ENCODE peak calls at places on chromosome 2, in five cellular contexts. One of them, this sample, is unnamed.

GRCh38 chr2:149679286-149679685 is 91.7 kb upstream of the MMADHC start:
- DNase-seq in upper lobe of left lung: no peak
- DNase-seq in spleen: no peak
- DNase-seq in adrenal gland: no peak
- DNase-seq in CD4-positive, alpha-beta T cell: no peak
- DNase-seq in this sample: no peak

GRCh38 chr2:133342283-133342895 is 225.9 kb downstream of the NCKAP5 start:
- DNase-seq in upper lobe of left lung: no peak
- DNase-seq in spleen: no peak
- DNase-seq in adrenal gland: no peak
- DNase-seq in CD4-positive, alpha-beta T cell: no peak
- DNase-seq in this sample: no peak

GRCh38 chr2:75964646-75965045 is 253.9 kb upstream of the GCFC2 start:
- DNase-seq in upper lobe of left lung: no peak
- DNase-seq in spleen: no peak
- DNase-seq in adrenal gland: no peak
- DNase-seq in CD4-positive, alpha-beta T cell: no peak
- DNase-seq in this sample: no peak

GRCh38 chr2:101119431-101119830 is 31.8 kb downstream of the TBC1D8 start:
- DNase-seq in upper lobe of left lung: peak
- DNase-seq in spleen: no peak
- DNase-seq in adrenal gland: peak
- DNase-seq in CD4-positive, alpha-beta T cell: no peak
- DNase-seq in this sample: no peak

GRCh38 chr2:86072271-86072858 is 33.3 kb downstream of the POLR1A start:
- DNase-seq in upper lobe of left lung: peak
- DNase-seq in spleen: peak
- DNase-seq in adrenal gland: peak
- DNase-seq in CD4-positive, alpha-beta T cell: no peak
- DNase-seq in this sample: peak

GRCh38 chr2:172855588-172855987 is 119.9 kb downstream of the RAPGEF4 start:
- DNase-seq in upper lobe of left lung: no peak
- DNase-seq in spleen: no peak
- DNase-seq in adrenal gland: no peak
- DNase-seq in CD4-positive, alpha-beta T cell: no peak
- DNase-seq in this sample: no peak

GRCh38 chr2:135585586-135585985 is 54.3 kb downstream of the R3HDM1 start:
- DNase-seq in upper lobe of left lung: no peak
- DNase-seq in spleen: no peak
- DNase-seq in adrenal gland: no peak
- DNase-seq in CD4-positive, alpha-beta T cell: no peak
- DNase-seq in this sample: no peak

GRCh38 chr2:172513524-172513900 is 42.4 kb upstream of the PDK1 start:
- DNase-seq in upper lobe of left lung: no peak
- DNase-seq in spleen: no peak
- DNase-seq in adrenal gland: no peak
- DNase-seq in CD4-positive, alpha-beta T cell: no peak
- DNase-seq in this sample: no peak

GRCh38 chr2:114222331-114222730 is 220.1 kb upstream of the DPP10 start:
- DNase-seq in upper lobe of left lung: no peak
- DNase-seq in spleen: no peak
- DNase-seq in adrenal gland: no peak
- DNase-seq in CD4-positive, alpha-beta T cell: no peak
- DNase-seq in this sample: no peak

GRCh38 chr2:158998486-158999248 is 30.2 kb downstream of the TANC1 start:
- DNase-seq in upper lobe of left lung: no peak
- DNase-seq in spleen: no peak
- DNase-seq in adrenal gland: peak
- DNase-seq in CD4-positive, alpha-beta T cell: no peak
- DNase-seq in this sample: no peak

GRCh38 chr2:200259577-200259957 is 46.9 kb upstream of the SPATS2L start:
- DNase-seq in upper lobe of left lung: no peak
- DNase-seq in spleen: no peak
- DNase-seq in adrenal gland: no peak
- DNase-seq in CD4-positive, alpha-beta T cell: no peak
- DNase-seq in this sample: no peak

GRCh38 chr2:40302751-40303150 is 149.1 kb downstream of the SLC8A1 start:
- DNase-seq in upper lobe of left lung: no peak
- DNase-seq in spleen: no peak
- DNase-seq in adrenal gland: no peak
- DNase-seq in CD4-positive, alpha-beta T cell: no peak
- DNase-seq in this sample: no peak

GRCh38 chr2:101063753-101064502 is 61.8 kb downstream of the RPL31 start:
- DNase-seq in upper lobe of left lung: no peak
- DNase-seq in spleen: no peak
- DNase-seq in adrenal gland: no peak
- DNase-seq in CD4-positive, alpha-beta T cell: no peak
- DNase-seq in this sample: no peak

GRCh38 chr2:61620244-61621159 is 82.3 kb upstream of the XPO1 start:
- DNase-seq in upper lobe of left lung: no peak
- DNase-seq in spleen: no peak
- DNase-seq in adrenal gland: peak
- DNase-seq in CD4-positive, alpha-beta T cell: no peak
- DNase-seq in this sample: no peak

GRCh38 chr2:191800874-191801273 is 46.0 kb downstream of the CAVIN2 start:
- DNase-seq in upper lobe of left lung: no peak
- DNase-seq in spleen: no peak
- DNase-seq in adrenal gland: no peak
- DNase-seq in CD4-positive, alpha-beta T cell: no peak
- DNase-seq in this sample: no peak

GRCh38 chr2:195117036-195117435 is 540.0 kb upstream of the SLC39A10 start:
- DNase-seq in upper lobe of left lung: no peak
- DNase-seq in spleen: no peak
- DNase-seq in adrenal gland: no peak
- DNase-seq in CD4-positive, alpha-beta T cell: no peak
- DNase-seq in this sample: no peak

GRCh38 chr2:215900203-215900611 is 113.1 kb downstream of the MREG start:
- DNase-seq in upper lobe of left lung: peak
- DNase-seq in spleen: no peak
- DNase-seq in adrenal gland: peak
- DNase-seq in CD4-positive, alpha-beta T cell: no peak
- DNase-seq in this sample: no peak

GRCh38 chr2:128775401-128776285 is 457.0 kb upstream of the HS6ST1 start:
- DNase-seq in upper lobe of left lung: peak
- DNase-seq in spleen: peak
- DNase-seq in adrenal gland: no peak
- DNase-seq in CD4-positive, alpha-beta T cell: no peak
- DNase-seq in this sample: no peak

GRCh38 chr2:45055261-45055660 is 46.0 kb upstream of the SIX2 start:
- DNase-seq in upper lobe of left lung: no peak
- DNase-seq in spleen: no peak
- DNase-seq in adrenal gland: no peak
- DNase-seq in CD4-positive, alpha-beta T cell: no peak
- DNase-seq in this sample: no peak

GRCh38 chr2:29751390-29751789 is 170.0 kb downstream of the ALK start:
- DNase-seq in upper lobe of left lung: no peak
- DNase-seq in spleen: no peak
- DNase-seq in adrenal gland: no peak
- DNase-seq in CD4-positive, alpha-beta T cell: no peak
- DNase-seq in this sample: no peak

GRCh38 chr2:56681659-56682396 is 498.0 kb downstream of the CCDC85A start:
- DNase-seq in upper lobe of left lung: no peak
- DNase-seq in spleen: no peak
- DNase-seq in adrenal gland: no peak
- DNase-seq in CD4-positive, alpha-beta T cell: no peak
- DNase-seq in this sample: no peak

GRCh38 chr2:139177041-139177440 is 396.9 kb upstream of the NXPH2 start:
- DNase-seq in upper lobe of left lung: no peak
- DNase-seq in spleen: no peak
- DNase-seq in adrenal gland: no peak
- DNase-seq in CD4-positive, alpha-beta T cell: no peak
- DNase-seq in this sample: no peak

GRCh38 chr2:239807568-239807967 is 217.6 kb downstream of the NDUFA10 start:
- DNase-seq in upper lobe of left lung: no peak
- DNase-seq in spleen: peak
- DNase-seq in adrenal gland: no peak
- DNase-seq in CD4-positive, alpha-beta T cell: no peak
- DNase-seq in this sample: no peak

GRCh38 chr2:37388074-37388473 is 43.6 kb downstream of the QPCT start:
- DNase-seq in upper lobe of left lung: no peak
- DNase-seq in spleen: no peak
- DNase-seq in adrenal gland: no peak
- DNase-seq in CD4-positive, alpha-beta T cell: no peak
- DNase-seq in this sample: no peak

DNA sequence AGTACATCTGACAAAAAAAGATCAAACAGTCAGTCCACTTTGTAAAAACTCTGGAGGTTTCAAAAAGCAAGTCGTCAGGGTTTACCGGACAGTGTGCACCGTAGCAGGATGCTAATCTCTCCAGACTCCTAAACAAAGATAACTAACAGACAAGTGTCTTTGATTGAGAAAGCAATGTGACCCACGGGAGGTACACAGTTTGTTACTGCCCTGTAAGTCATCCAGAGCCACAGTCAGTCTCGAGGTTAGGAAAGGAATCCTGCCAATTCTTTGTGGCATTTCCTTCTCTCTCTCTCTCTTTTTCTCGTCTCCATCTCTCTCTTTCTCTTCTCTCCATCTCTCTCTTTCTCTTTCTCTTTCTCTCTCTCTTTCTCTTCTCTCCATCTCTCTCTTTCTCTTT is 42.8 kb downstream of the LRRTM4 start:
- DNase-seq in upper lobe of left lung: no peak
- DNase-seq in spleen: no peak
- DNase-seq in adrenal gland: no peak
- DNase-seq in CD4-positive, alpha-beta T cell: no peak
- DNase-seq in this sample: no peak
- TF ChIP-seq CTCF in upper lobe of left lung: no peak
- TF ChIP-seq CTCF in spleen: no peak
- TF ChIP-seq CTCF in adrenal gland: no peak
- TF ChIP-seq CTCF in CD4-positive, alpha-beta T cell: no peak
- TF ChIP-seq CTCF in this sample: no peak

GRCh38 chr2:28644760-28645159 is 106.9 kb upstream of the PPP1CB start:
- DNase-seq in upper lobe of left lung: no peak
- DNase-seq in spleen: no peak
- DNase-seq in adrenal gland: no peak
- DNase-seq in CD4-positive, alpha-beta T cell: no peak
- DNase-seq in this sample: no peak
- TF ChIP-seq CTCF in upper lobe of left lung: no peak
- TF ChIP-seq CTCF in spleen: no peak
- TF ChIP-seq CTCF in adrenal gland: no peak
- TF ChIP-seq CTCF in CD4-positive, alpha-beta T cell: no peak
- TF ChIP-seq CTCF in this sample: no peak

GRCh38 chr2:175630319-175631246 is 371.5 kb downstream of the LNPK start:
- DNase-seq in upper lobe of left lung: no peak
- DNase-seq in spleen: no peak
- DNase-seq in adrenal gland: no peak
- DNase-seq in CD4-positive, alpha-beta T cell: no peak
- DNase-seq in this sample: no peak
- TF ChIP-seq CTCF in upper lobe of left lung: no peak
- TF ChIP-seq CTCF in spleen: no peak
- TF ChIP-seq CTCF in adrenal gland: no peak
- TF ChIP-seq CTCF in CD4-positive, alpha-beta T cell: no peak
- TF ChIP-seq CTCF in this sample: no peak

DNA sequence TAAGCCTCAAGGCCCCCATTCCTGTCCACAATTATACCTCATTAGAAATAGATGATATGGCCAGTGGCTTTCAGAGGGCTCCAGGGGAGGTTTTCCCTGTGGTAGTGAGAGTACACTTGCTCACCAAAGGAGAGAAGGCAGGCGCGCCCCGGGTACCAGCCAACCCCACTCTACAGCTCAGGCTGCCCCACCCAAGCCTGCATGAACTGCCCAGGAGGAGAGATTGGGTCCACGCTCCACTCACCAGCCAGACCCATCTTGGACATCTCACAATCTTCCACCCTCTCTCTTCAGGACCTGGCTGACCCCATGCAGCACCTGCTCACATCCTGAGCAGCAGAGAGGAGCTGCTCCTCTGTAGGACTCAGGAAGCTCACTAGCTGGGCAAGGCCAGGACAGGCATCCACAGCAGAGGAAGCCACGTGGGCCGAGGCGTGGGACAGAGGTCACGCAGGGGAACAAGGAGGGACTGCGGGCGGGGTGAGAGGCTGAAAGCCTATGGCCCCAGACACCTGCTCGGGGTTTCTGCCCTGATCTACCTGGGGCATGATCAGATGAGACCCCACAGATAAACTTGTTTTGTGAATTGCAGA is 53.9 kb upstream of the GLI2 start:
- DNase-seq in upper lobe of left lung: no peak
- DNase-seq in spleen: peak
- DNase-seq in adrenal gland: no peak
- DNase-seq in CD4-positive, alpha-beta T cell: no peak
- DNase-seq in this sample: no peak
- TF ChIP-seq CTCF in upper lobe of left lung: no peak
- TF ChIP-seq CTCF in spleen: no peak
- TF ChIP-seq CTCF in adrenal gland: no peak
- TF ChIP-seq CTCF in CD4-positive, alpha-beta T cell: no peak
- TF ChIP-seq CTCF in this sample: no peak

DNA sequence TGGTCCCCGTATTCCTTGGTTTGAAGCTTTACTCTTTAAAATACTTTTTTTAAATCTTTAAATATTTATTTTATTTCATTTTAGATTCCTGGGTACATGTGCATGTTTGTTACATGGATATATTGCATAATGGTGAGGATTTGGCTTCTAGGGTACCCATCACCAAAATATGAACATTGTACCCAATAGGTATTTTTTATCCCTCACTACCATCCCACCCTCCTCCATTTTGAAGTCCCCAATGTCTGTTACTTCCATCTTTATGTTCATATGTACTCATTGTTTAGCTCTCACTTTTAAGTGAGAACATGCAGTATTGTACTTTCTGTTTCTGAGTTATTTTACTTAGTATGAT is 59.5 kb upstream of the IL1RL1 start:
- DNase-seq in upper lobe of left lung: no peak
- DNase-seq in spleen: no peak
- DNase-seq in adrenal gland: no peak
- DNase-seq in CD4-positive, alpha-beta T cell: no peak
- DNase-seq in this sample: no peak
- TF ChIP-seq CTCF in upper lobe of left lung: no peak
- TF ChIP-seq CTCF in spleen: no peak
- TF ChIP-seq CTCF in adrenal gland: no peak
- TF ChIP-seq CTCF in CD4-positive, alpha-beta T cell: peak
- TF ChIP-seq CTCF in this sample: no peak

GRCh38 chr2:55140316-55141219 is 90.3 kb upstream of the RTN4 start:
- DNase-seq in upper lobe of left lung: no peak
- DNase-seq in spleen: no peak
- DNase-seq in adrenal gland: no peak
- DNase-seq in CD4-positive, alpha-beta T cell: no peak
- DNase-seq in this sample: no peak
- TF ChIP-seq CTCF in upper lobe of left lung: no peak
- TF ChIP-seq CTCF in spleen: no peak
- TF ChIP-seq CTCF in adrenal gland: no peak
- TF ChIP-seq CTCF in CD4-positive, alpha-beta T cell: no peak
- TF ChIP-seq CTCF in this sample: no peak

This sample was measured in activated B cell treated with CpG ODN at 0.5 μM for 24 hours.